ENCODE peak calls at places on chromosomes 13 and 19, in four cellular contexts. X is Peyer's patch, H is ovary, K is cardiac muscle cell. E is an unnamed sample.
A peak's percentile ranks its signal among the peaks of the same experiment; 100 is the strongest.

GRCh38 chr19:2561221-2561620 is 85.3 kb downstream of the GADD45B start:
- DNase-seq in X (no peak), H (no peak), K (no peak), E (no peak)

GRCh38 chr19:47699360-47699917 is 13.8 kb upstream of the EHD2 start:
- DNase-seq in X (peak; percentile 76), H (no peak), K (peak; percentile 47), E (no peak)

GRCh38 chr19:52667972-52668371 is 29.8 kb upstream of the ZNF83 start:
- DNase-seq in X (no peak), H (no peak), K (no peak), E (no peak)

GRCh38 chr13:68173111-68173510 is 943.0 kb upstream of the PCDH9 start:
- DNase-seq in X (no peak), H (no peak), K (no peak), E (peak; percentile 59)

GRCh38 chr19:39428309-39429112 is 7.2 kb downstream of the RPS16 start:
- DNase-seq in X (peak; percentile 53), H (peak; percentile 84), K (peak; percentile 96), E (no peak)

GRCh38 chr13:28653111-28653510 is 5.8 kb upstream of the POMP start:
- DNase-seq in X (no peak), H (no peak), K (no peak), E (no peak)

GRCh38 chr19:5091576-5092215 is 122.8 kb downstream of the KDM4B start:
- DNase-seq in X (no peak), H (peak; percentile 27), K (no peak), E (no peak)

GRCh38 chr19:14512420-14512961 is 5.7 kb downstream of the DNAJB1 start:
- DNase-seq in X (no peak), H (no peak), K (no peak), E (no peak)

GRCh38 chr13:45863716-45864590 is 12.4 kb upstream of the SIAH3 start:
- DNase-seq in X (no peak), H (no peak), K (no peak), E (no peak)

GRCh38 chr13:90414691-90415596 is 932.5 kb upstream of the MIR17HG start:
- DNase-seq in X (no peak), H (no peak), K (peak; percentile 70), E (peak; percentile 51)

GRCh38 chr13:42821437-42821836 is 40.1 kb downstream of the FAM216B start:
- DNase-seq in X (no peak), H (no peak), K (peak; percentile 73), E (no peak)

DNA sequence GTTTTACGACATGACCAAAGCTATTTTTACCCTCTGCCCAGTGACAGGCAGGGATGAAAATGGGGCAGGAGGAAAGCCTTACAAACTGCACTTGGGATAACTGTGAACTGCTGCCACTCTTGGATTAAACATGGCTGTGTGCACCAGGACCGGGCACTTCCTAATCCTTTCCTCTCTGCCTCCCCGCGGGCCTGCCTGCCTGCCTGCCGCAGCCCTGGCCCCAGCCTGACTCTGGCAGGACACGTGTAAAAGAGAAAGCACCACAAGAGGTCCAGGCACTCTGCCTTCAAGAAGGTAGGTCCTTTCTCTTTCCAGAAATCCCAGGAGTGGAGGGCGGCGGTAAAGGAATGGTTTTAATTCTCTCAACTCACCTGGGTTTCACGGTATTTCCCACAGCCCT is 4.8 kb downstream of the TSHZ3 start:
- DNase-seq in X (no peak), H (peak; percentile 38), K (no peak), E (no peak)
- TF ChIP-seq CTCF in X (no peak), H (no peak), K (no peak), E (no peak)

GRCh38 chr13:23579072-23579885 is 9.1 kb downstream of the TNFRSF19 start:
- DNase-seq in X (peak; percentile 91), H (peak; percentile 91), K (peak; percentile 90), E (peak; percentile 68)
- H3K27ac ChIP-seq in X (peak overlapping the region; percentile 62), H (peak overlapping the region; percentile 68), K (peak overlapping the region; percentile 67), E (peak overlapping the region; percentile 78)

GRCh38 chr13:103238441-103238840 is 172.2 kb upstream of the SLC10A2 start:
- DNase-seq in X (no peak), H (no peak), K (no peak), E (no peak)

DNA sequence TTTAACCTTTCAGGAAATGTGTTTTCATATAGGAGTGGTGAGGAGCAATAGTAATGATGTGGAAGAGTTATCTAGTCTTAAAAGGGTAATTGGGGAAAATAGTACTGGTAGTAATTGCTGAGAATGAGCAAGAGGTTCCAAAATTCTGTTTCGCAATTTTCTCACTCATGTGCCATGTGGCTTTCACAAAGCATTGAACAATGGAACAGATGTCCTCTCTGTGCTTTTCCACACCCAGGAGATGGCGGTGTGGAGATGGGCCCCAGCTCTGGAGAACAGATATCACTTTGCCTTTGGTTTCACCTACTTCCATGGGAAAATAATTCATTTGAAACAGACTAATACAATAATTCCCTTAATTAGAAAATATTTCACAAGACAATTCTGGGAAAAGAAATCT is 170.0 kb upstream of the SLC10A2 start:
- DNase-seq in X (no peak), H (no peak), K (peak; percentile 11), E (peak; percentile 48)
- TF ChIP-seq CTCF in X (peak; percentile 7), H (no peak), K (peak; percentile 19), E (peak; percentile 55)

GRCh38 chr19:7545295-7545694 is 9.8 kb downstream of the PNPLA6 start:
- DNase-seq in X (no peak), H (no peak), K (no peak), E (no peak)
- H3K27ac ChIP-seq in X (no peak overlapping the region), H (no peak overlapping the region), K (no peak overlapping the region), E (no peak overlapping the region)

GRCh38 chr13:48819376-48819775 is 156.3 kb upstream of the FNDC3A start:
- DNase-seq in X (no peak), H (no peak), K (no peak), E (no peak)

GRCh38 chr13:48818495-48818961 is 157.2 kb upstream of the FNDC3A start:
- DNase-seq in X (no peak), H (no peak), K (peak; percentile 85), E (peak; percentile 89)

GRCh38 chr13:48817166-48817802 is 158.4 kb upstream of the FNDC3A start:
- DNase-seq in X (no peak), H (no peak), K (no peak), E (no peak)

GRCh38 chr13:48813518-48813917 is 159.8 kb downstream of the CYSLTR2 start:
- DNase-seq in X (no peak), H (no peak), K (no peak), E (no peak)

DNA sequence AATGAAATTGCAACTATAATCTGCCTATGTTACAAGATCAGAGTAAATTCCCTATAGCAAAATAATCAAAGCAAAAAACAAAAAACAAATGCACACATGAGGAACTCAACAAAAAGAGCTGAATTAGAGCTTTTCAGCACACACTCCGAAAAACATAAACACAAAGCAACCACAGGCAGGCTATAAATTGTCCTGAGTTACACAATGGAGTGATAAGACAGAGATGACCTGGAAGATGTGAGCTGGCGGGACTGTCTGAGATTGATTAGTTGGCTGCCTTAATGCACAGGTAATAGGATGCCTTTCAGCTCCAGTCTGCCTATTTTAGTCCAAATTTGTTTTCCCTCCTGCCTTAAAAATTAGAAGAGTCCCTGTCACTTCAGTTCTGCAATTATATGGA is 159.0 kb upstream of the FNDC3A start:
- DNase-seq in X (no peak), H (no peak), K (no peak), E (no peak)
- TF ChIP-seq CTCF in X (no peak), H (no peak), K (no peak), E (no peak)

DNA sequence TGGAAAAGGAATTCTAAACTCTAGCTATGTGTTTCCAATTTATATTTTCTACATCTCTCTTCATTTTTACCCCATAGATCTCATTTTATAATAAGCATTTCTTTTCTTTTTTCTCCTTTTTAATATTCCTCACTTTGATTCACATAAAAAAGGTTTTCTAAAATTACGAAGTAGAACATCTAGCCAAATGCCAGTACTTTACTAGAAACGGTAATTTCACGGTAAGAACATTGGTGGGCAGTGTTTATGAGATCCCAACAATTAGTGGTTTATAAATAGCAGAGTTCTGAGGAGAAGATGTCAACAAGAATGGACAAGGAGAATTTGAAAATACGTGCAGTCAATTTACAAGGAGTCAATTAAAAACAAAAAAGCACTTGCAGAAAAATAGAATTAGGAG is 94.8 kb downstream of the PCDH9 start:
- DNase-seq in X (no peak), H (no peak), K (no peak), E (no peak)
- H3K27ac ChIP-seq in X (no peak overlapping the region), H (no peak overlapping the region), K (no peak overlapping the region), E (no peak overlapping the region)